ENCODE peak calls at places on chromosomes 7 and 10, in eight cellular contexts. A, E, S, M, C, T, O and Q are unnamed samples.

GRCh38 chr7:954330-955238 is at the start of gene ADAP1:
- DNase-seq in O (peak; percentile 52), M (peak; percentile 51), C (peak; percentile 62), S (no peak), E (no peak), T (peak; percentile 44), A (peak; percentile 83), Q (peak; percentile 54)

GRCh38 chr10:132309466-132309865 is 1.7 kb upstream of the STK32C start:
- DNase-seq in E (no peak), O (no peak), S (no peak), M (no peak), C (no peak), T (no peak), A (no peak), Q (no peak)

GRCh38 chr10:3625959-3626751 is 158.9 kb downstream of the KLF6 start:
- DNase-seq in O (peak; percentile 91), C (no peak), T (no peak), E (peak; percentile 75), M (no peak), A (no peak), S (peak; percentile 80), Q (no peak)

GRCh38 chr10:88538038-88538437 is 45.1 kb downstream of the RNLS start:
- DNase-seq in C (no peak), A (no peak), T (no peak), O (no peak), S (no peak), M (no peak), E (peak; percentile 36), Q (no peak)

GRCh38 chr10:64346391-64346790 is 825.2 kb downstream of the REEP3 start:
- DNase-seq in A (no peak), E (no peak), O (no peak), C (no peak), S (no peak), M (no peak), T (no peak), Q (no peak)

GRCh38 chr10:132914732-132915131 is 27.6 kb downstream of the CFAP46 start:
- DNase-seq in T (no peak), E (no peak), A (no peak), M (no peak), S (no peak), C (no peak), O (no peak), Q (no peak)

GRCh38 chr10:94123253-94123995 is 129.7 kb downstream of the PLCE1 start:
- DNase-seq in C (no peak), A (no peak), E (peak; percentile 83), M (no peak), O (no peak), S (peak; percentile 87), T (no peak), Q (no peak)

GRCh38 chr10:109820620-109821405 is 102.5 kb downstream of the XPNPEP1 start:
- DNase-seq in S (no peak), T (no peak), O (no peak), M (no peak), A (no peak), E (no peak), C (no peak), Q (no peak)

GRCh38 chr7:232571-233455 is 40.4 kb downstream of the FAM20C start:
- DNase-seq in O (no peak), C (no peak), A (no peak), T (no peak), M (no peak), S (peak; percentile 67), E (no peak), Q (no peak)

GRCh38 chr7:130148561-130148960 is 56.6 kb downstream of the TMEM209 start:
- DNase-seq in S (no peak), T (no peak), M (no peak), O (no peak), E (peak; percentile 27), C (no peak), A (no peak), Q (no peak)

GRCh38 chr7:137879357-137880158 is 32.8 kb upstream of the DGKI start:
- DNase-seq in S (peak; percentile 68), O (no peak), T (no peak), E (no peak), C (no peak), A (no peak), M (no peak), Q (no peak)

DNA sequence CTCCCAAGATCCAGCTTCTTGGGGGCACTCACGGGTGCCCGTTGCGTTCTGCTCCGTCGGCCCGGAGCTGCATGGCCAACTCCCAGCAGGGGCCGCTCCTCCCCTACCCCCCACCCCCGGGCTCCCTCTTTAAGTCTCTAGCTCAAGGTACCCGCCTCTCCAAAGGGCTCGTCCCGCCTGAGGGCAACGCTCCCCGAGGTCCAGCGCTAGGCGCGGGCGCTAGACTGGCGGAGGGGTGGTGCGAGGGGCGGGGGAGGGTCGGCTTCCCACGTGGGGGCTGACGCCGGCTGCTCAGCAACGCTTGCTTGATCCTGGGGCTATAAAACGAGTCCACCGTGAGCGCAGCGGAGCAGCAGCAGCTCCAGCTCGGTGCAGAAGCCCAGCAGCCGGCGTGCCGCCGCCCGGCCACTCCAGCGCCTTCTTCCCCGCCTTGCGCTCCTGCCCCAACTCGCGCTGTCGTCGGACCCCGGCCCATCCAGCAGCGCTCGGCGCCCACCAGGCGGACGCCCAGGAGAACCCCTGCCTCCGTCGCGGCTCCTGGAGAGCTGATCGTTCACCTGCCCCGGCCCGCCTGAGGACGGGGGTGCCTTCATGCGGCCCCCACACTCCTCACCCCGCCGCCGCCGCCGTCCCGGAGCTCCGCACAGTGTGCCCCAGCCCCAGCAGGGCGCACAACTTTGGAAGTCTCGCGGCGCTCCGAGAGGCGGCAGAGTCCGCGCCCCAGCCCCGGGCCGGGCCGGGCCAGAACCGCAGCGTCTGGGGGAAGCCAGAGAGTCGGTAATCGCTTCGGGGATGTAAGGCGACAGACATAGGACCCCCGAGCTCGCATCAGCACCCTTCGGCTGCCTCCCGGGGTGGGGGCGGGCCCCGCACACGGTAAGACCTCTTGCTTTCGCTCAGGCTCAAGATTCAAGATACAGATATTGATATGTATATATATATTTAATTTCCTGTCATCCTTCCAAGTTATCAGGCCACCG is at the start of gene ADRA2A:
- DNase-seq in O (no peak), E (no peak), S (peak; percentile 28), T (peak; percentile 35), A (peak; percentile 59), M (peak; percentile 74), C (no peak), Q (no peak)
- H3K27ac ChIP-seq in O (no peak within 1 kb of the TSS), E (no peak within 1 kb of the TSS), S (no peak within 1 kb of the TSS), T (peak within 1 kb of the TSS; percentile 27), A (no peak within 1 kb of the TSS), M (peak within 1 kb of the TSS; percentile 60), C (no peak within 1 kb of the TSS), Q (no peak within 1 kb of the TSS)

DNA sequence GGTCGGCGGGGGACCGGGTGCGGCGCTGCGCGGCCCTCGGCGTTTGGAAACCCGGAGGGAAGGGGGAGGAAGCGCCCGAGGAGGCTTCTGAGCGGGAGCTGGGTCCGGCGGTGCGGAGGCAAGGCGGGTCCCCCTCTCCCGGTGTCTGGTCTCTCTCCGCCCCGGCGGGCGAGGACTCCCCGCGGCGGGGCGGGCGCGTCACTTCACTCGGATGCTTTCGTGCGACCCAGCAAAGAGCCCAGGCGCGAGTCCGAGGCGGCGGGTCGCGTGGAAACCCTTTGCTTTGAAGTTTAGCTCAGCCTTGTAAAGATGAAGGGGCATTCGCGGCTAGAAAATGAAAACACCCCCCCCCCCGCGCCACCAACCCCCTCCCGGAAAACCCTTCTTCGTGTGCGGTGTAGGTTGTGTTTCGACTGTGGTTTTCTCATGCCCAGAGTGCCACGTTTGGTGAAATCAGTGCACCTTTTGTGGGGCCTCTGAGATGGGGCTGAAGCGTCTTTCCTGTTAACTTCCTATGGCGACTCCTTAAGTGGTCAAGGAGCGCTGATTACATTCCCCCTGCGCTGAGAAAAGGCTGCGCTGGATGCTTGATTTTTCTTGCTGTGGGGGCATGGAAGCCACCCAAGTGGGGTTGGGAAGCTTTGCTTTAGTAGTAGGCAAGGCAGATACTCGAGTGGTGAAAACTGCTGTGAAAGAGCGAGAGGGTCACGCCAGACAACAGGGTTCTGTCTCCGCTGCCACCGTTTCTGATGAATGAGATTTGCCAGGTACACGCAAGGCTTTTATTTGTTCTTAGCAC is 874 bp downstream of the GNAI1 start:
- DNase-seq in T (peak; percentile 40), E (no peak), O (no peak), C (peak; percentile 49), S (no peak), A (peak; percentile 68), M (peak; percentile 38), Q (peak; percentile 35)
- H3K4me3 ChIP-seq in T (peak overlapping the region; percentile 95), E (peak overlapping the region; percentile 71), O (no peak overlapping the region), C (no peak overlapping the region), S (peak overlapping the region; percentile 74), A (peak overlapping the region; percentile 89), M (peak overlapping the region; percentile 83), Q (peak overlapping the region; percentile 30)

DNA sequence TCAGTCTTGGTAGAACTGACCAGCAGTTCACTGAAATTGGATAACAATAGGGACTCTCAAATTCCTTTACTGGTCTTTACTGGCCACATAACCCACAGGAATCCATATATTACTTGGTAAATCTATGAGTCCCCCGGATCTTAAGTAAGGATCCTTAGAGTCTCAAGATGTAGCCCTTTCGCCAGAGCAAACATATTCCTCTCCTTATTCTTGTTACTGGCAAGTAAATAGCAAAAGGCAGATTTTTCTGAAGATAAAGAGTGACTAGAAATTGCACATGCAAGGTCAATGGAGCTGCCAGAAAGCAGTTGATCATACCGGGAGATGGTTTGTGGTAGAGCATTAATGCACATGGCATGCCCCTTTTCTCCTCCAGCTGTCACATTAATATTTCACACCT is 283.0 kb downstream of the HDAC9 start:
- DNase-seq in C (no peak), S (peak; percentile 37), E (no peak), A (no peak), O (no peak), T (no peak), M (no peak), Q (no peak)
- H3K27ac ChIP-seq in C (no peak overlapping the region), S (no peak overlapping the region), E (no peak overlapping the region), A (no peak overlapping the region), O (no peak overlapping the region), T (no peak overlapping the region), M (no peak overlapping the region), Q (no peak overlapping the region)

GRCh38 chr7:87961754-87962153 is 27.7 kb downstream of the ADAM22 start:
- DNase-seq in T (no peak), S (no peak), M (no peak), E (no peak), A (no peak), C (no peak), O (no peak), Q (no peak)
- H3K4me3 ChIP-seq in T (no peak overlapping the region), S (no peak overlapping the region), M (no peak overlapping the region), E (no peak overlapping the region), A (no peak overlapping the region), C (no peak overlapping the region), O (no peak overlapping the region), Q (no peak overlapping the region)

DNA sequence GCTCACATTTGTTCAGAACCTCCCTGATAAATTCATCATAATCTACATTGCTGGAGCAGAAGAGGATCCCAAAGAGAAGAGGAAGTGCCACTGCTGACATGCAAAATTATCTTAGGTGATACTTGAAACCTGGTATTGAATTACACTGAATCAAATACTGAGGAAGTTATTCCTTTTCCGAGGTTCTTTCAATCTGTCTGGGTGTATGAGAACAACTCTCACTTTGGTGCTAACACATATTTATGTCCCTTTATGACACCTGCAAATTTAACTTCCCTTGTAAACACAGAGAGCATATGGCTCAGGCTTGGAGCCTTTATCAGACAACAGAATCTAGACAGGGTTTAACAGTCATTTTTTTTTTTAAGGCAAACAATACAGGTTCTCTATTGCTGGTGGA is 131.4 kb downstream of the SRPK2 start:
- DNase-seq in S (no peak), E (no peak), T (no peak), A (no peak), M (no peak), O (peak; percentile 3), C (no peak), Q (no peak)
- H3K27ac ChIP-seq in S (no peak overlapping the region), E (no peak overlapping the region), T (no peak overlapping the region), A (no peak overlapping the region), M (peak overlapping the region; percentile 47), O (no peak overlapping the region), C (no peak overlapping the region), Q (no peak overlapping the region)